ENCODE peak calls at places on chromosomes 2 and 18, in ten cellular contexts. One of them, this sample, is unnamed.

GRCh38 chr2:149489452-149489851 is 98.1 kb downstream of the MMADHC start:
- DNase-seq in A549: peak
- DNase-seq in thyroid gland: no peak
- DNase-seq in stomach: no peak
- DNase-seq in GM12878: no peak
- DNase-seq in K562: no peak
- DNase-seq in body of pancreas: no peak
- DNase-seq in adrenal gland: no peak
- DNase-seq in heart left ventricle: no peak
- DNase-seq in IMR-90: no peak
- DNase-seq in this sample: no peak

GRCh38 chr2:25354116-25354515 is 12.4 kb upstream of the DNMT3A start:
- DNase-seq in A549: no peak
- DNase-seq in thyroid gland: no peak
- DNase-seq in stomach: no peak
- DNase-seq in GM12878: no peak
- DNase-seq in K562: no peak
- DNase-seq in body of pancreas: no peak
- DNase-seq in adrenal gland: no peak
- DNase-seq in heart left ventricle: no peak
- DNase-seq in IMR-90: no peak
- DNase-seq in this sample: no peak

GRCh38 chr2:10423400-10423774 is 24.7 kb downstream of the ODC1 start:
- DNase-seq in A549: no peak
- DNase-seq in thyroid gland: no peak
- DNase-seq in stomach: no peak
- DNase-seq in GM12878: no peak
- DNase-seq in K562: no peak
- DNase-seq in body of pancreas: no peak
- DNase-seq in adrenal gland: no peak
- DNase-seq in heart left ventricle: no peak
- DNase-seq in IMR-90: no peak
- DNase-seq in this sample: no peak

GRCh38 chr2:11829324-11829946 is 83.0 kb downstream of the LPIN1 start:
- DNase-seq in A549: peak
- DNase-seq in thyroid gland: peak
- DNase-seq in stomach: peak
- DNase-seq in GM12878: peak
- DNase-seq in K562: peak
- DNase-seq in body of pancreas: peak
- DNase-seq in adrenal gland: peak
- DNase-seq in heart left ventricle: peak
- DNase-seq in IMR-90: peak
- DNase-seq in this sample: no peak

GRCh38 chr2:74199871-74200305 is 1.5 kb downstream of the MTHFD2 start:
- DNase-seq in A549: no peak
- DNase-seq in thyroid gland: no peak
- DNase-seq in stomach: no peak
- DNase-seq in GM12878: no peak
- DNase-seq in K562: no peak
- DNase-seq in body of pancreas: no peak
- DNase-seq in adrenal gland: peak
- DNase-seq in heart left ventricle: no peak
- DNase-seq in IMR-90: peak
- DNase-seq in this sample: no peak

GRCh38 chr2:38377501-38378258 is 607 bp upstream of the ATL2 start:
- DNase-seq in A549: peak
- DNase-seq in thyroid gland: peak
- DNase-seq in stomach: no peak
- DNase-seq in GM12878: no peak
- DNase-seq in K562: no peak
- DNase-seq in body of pancreas: no peak
- DNase-seq in adrenal gland: peak
- DNase-seq in heart left ventricle: no peak
- DNase-seq in IMR-90: peak
- DNase-seq in this sample: no peak

GRCh38 chr2:11121099-11121822 is 34.0 kb upstream of the SLC66A3 start:
- DNase-seq in A549: no peak
- DNase-seq in thyroid gland: no peak
- DNase-seq in stomach: no peak
- DNase-seq in GM12878: no peak
- DNase-seq in K562: no peak
- DNase-seq in body of pancreas: no peak
- DNase-seq in adrenal gland: no peak
- DNase-seq in heart left ventricle: no peak
- DNase-seq in IMR-90: peak
- DNase-seq in this sample: no peak

GRCh38 chr2:73013941-73014340 is 57.6 kb downstream of the SFXN5 start:
- DNase-seq in A549: no peak
- DNase-seq in thyroid gland: no peak
- DNase-seq in stomach: no peak
- DNase-seq in GM12878: no peak
- DNase-seq in K562: no peak
- DNase-seq in body of pancreas: no peak
- DNase-seq in adrenal gland: no peak
- DNase-seq in heart left ventricle: no peak
- DNase-seq in IMR-90: peak
- DNase-seq in this sample: no peak

GRCh38 chr2:105061560-105061959 is 23.7 kb downstream of the MRPS9 start:
- DNase-seq in A549: no peak
- DNase-seq in thyroid gland: no peak
- DNase-seq in stomach: no peak
- DNase-seq in GM12878: no peak
- DNase-seq in K562: peak
- DNase-seq in body of pancreas: no peak
- DNase-seq in adrenal gland: no peak
- DNase-seq in heart left ventricle: no peak
- DNase-seq in IMR-90: no peak
- DNase-seq in this sample: no peak

GRCh38 chr2:28894470-28895188 is at the start of gene WDR43:
- DNase-seq in A549: peak
- DNase-seq in thyroid gland: peak
- DNase-seq in stomach: peak
- DNase-seq in GM12878: peak
- DNase-seq in K562: peak
- DNase-seq in body of pancreas: peak
- DNase-seq in adrenal gland: peak
- DNase-seq in heart left ventricle: peak
- DNase-seq in IMR-90: peak
- DNase-seq in this sample: peak
- TF ChIP-seq POLR2A in A549: peak
- TF ChIP-seq POLR2A in thyroid gland: no peak
- TF ChIP-seq POLR2A in stomach: no peak
- TF ChIP-seq POLR2A in GM12878: peak
- TF ChIP-seq POLR2A in K562: peak
- TF ChIP-seq POLR2A in body of pancreas: peak
- TF ChIP-seq POLR2A in adrenal gland: peak
- TF ChIP-seq POLR2A in heart left ventricle: peak
- TF ChIP-seq POLR2A in IMR-90: peak
- TF ChIP-seq POLR2A in this sample: peak

DNA sequence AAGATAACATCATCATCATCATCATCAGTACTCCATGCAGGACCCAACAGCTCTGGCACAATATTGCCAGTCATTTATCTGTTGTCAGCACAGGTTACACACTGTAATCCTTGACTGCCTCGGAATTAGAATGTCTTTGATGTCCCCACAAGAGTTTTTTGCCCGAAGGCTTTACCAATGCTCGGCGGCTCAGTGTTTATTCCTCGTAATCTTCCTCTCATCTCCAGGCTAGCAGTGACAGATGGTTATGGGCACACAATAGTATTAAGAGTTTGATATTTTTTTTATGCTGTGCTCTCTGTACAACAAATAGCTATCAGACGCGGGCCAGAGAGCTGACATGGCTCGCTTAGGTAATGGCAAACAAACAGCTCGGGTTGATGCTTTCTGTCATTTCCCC is 515.2 kb downstream of the ZEB2 start:
- DNase-seq in A549: no peak
- DNase-seq in thyroid gland: no peak
- DNase-seq in stomach: no peak
- DNase-seq in GM12878: no peak
- DNase-seq in K562: peak
- DNase-seq in body of pancreas: no peak
- DNase-seq in adrenal gland: peak
- DNase-seq in heart left ventricle: no peak
- DNase-seq in IMR-90: no peak
- DNase-seq in this sample: no peak
- TF ChIP-seq CTCF in A549: no peak
- TF ChIP-seq CTCF in thyroid gland: no peak
- TF ChIP-seq CTCF in stomach: no peak
- TF ChIP-seq CTCF in GM12878: no peak
- TF ChIP-seq CTCF in K562: no peak
- TF ChIP-seq CTCF in body of pancreas: no peak
- TF ChIP-seq CTCF in adrenal gland: no peak
- TF ChIP-seq CTCF in heart left ventricle: no peak
- TF ChIP-seq CTCF in IMR-90: no peak
- TF ChIP-seq CTCF in this sample: no peak

GRCh38 chr18:79899609-79900435 is 51.6 kb downstream of the SLC66A2 start:
- DNase-seq in A549: no peak
- DNase-seq in thyroid gland: no peak
- DNase-seq in stomach: no peak
- DNase-seq in GM12878: no peak
- DNase-seq in K562: no peak
- DNase-seq in body of pancreas: no peak
- DNase-seq in adrenal gland: peak
- DNase-seq in heart left ventricle: no peak
- DNase-seq in IMR-90: no peak
- DNase-seq in this sample: no peak
- TF ChIP-seq POLR2A in A549: no peak
- TF ChIP-seq POLR2A in thyroid gland: no peak
- TF ChIP-seq POLR2A in stomach: no peak
- TF ChIP-seq POLR2A in GM12878: peak
- TF ChIP-seq POLR2A in K562: no peak
- TF ChIP-seq POLR2A in body of pancreas: no peak
- TF ChIP-seq POLR2A in adrenal gland: no peak
- TF ChIP-seq POLR2A in heart left ventricle: no peak
- TF ChIP-seq POLR2A in IMR-90: no peak
- TF ChIP-seq POLR2A in this sample: no peak

DNA sequence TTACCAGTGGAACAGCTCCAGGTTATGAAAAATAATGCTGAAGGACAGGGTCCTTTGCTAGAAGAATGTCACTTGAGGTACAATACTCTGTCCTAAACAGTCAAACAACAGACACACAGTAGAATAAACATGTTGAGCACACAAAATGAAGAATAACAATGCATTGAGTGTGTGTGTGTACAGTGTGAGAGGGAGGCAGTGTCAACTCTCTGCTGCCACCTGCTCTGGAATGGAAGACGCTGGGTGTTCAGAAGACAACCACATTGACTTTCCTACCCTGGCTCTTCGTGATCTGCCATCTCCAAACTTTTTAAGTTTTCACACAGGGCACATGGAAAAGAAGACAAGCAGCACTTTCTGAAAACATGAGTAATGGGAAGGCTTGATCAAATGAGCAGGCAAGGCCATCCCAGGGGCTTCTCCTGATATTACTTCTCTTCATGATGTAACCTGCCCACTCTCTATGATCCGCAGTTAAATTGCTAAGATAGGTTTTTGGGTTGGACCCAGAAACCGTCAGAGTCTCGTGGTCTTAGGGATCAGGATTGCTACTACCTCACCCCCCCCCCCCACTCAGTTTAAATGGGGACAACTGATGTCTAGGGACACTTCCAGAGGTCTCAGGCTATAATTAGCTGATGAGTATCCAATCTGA is 533.2 kb upstream of the TNP1 start:
- DNase-seq in A549: no peak
- DNase-seq in thyroid gland: no peak
- DNase-seq in stomach: no peak
- DNase-seq in GM12878: no peak
- DNase-seq in K562: no peak
- DNase-seq in body of pancreas: no peak
- DNase-seq in adrenal gland: no peak
- DNase-seq in heart left ventricle: no peak
- DNase-seq in IMR-90: peak
- DNase-seq in this sample: no peak
- TF ChIP-seq CTCF in A549: no peak
- TF ChIP-seq CTCF in thyroid gland: no peak
- TF ChIP-seq CTCF in stomach: no peak
- TF ChIP-seq CTCF in GM12878: no peak
- TF ChIP-seq CTCF in K562: no peak
- TF ChIP-seq CTCF in body of pancreas: no peak
- TF ChIP-seq CTCF in adrenal gland: no peak
- TF ChIP-seq CTCF in heart left ventricle: no peak
- TF ChIP-seq CTCF in IMR-90: no peak
- TF ChIP-seq CTCF in this sample: no peak

GRCh38 chr18:21112543-21113105 is 1.0 kb upstream of the ROCK1 start:
- DNase-seq in A549: no peak
- DNase-seq in thyroid gland: no peak
- DNase-seq in stomach: no peak
- DNase-seq in GM12878: no peak
- DNase-seq in K562: peak
- DNase-seq in body of pancreas: no peak
- DNase-seq in adrenal gland: no peak
- DNase-seq in heart left ventricle: no peak
- DNase-seq in IMR-90: peak
- DNase-seq in this sample: no peak

GRCh38 chr18:21110667-21111350 is 804 bp downstream of the ROCK1 start:
- DNase-seq in A549: peak
- DNase-seq in thyroid gland: peak
- DNase-seq in stomach: peak
- DNase-seq in GM12878: no peak
- DNase-seq in K562: peak
- DNase-seq in body of pancreas: peak
- DNase-seq in adrenal gland: peak
- DNase-seq in heart left ventricle: peak
- DNase-seq in IMR-90: peak
- DNase-seq in this sample: no peak

GRCh38 chr18:21109936-21110666 is 1.5 kb downstream of the ROCK1 start:
- DNase-seq in A549: no peak
- DNase-seq in thyroid gland: no peak
- DNase-seq in stomach: no peak
- DNase-seq in GM12878: no peak
- DNase-seq in K562: no peak
- DNase-seq in body of pancreas: no peak
- DNase-seq in adrenal gland: no peak
- DNase-seq in heart left ventricle: no peak
- DNase-seq in IMR-90: peak
- DNase-seq in this sample: no peak

GRCh38 chr18:21112140-21112473 is 494 bp upstream of the ROCK1 start:
- DNase-seq in A549: no peak
- DNase-seq in thyroid gland: no peak
- DNase-seq in stomach: no peak
- DNase-seq in GM12878: no peak
- DNase-seq in K562: no peak
- DNase-seq in body of pancreas: no peak
- DNase-seq in adrenal gland: no peak
- DNase-seq in heart left ventricle: no peak
- DNase-seq in IMR-90: no peak
- DNase-seq in this sample: no peak

GRCh38 chr18:21111351-21112139 is at the start of gene ROCK1:
- DNase-seq in A549: peak
- DNase-seq in thyroid gland: peak
- DNase-seq in stomach: peak
- DNase-seq in GM12878: peak
- DNase-seq in K562: peak
- DNase-seq in body of pancreas: peak
- DNase-seq in adrenal gland: peak
- DNase-seq in heart left ventricle: peak
- DNase-seq in IMR-90: peak
- DNase-seq in this sample: peak
- TF ChIP-seq POLR2A in A549: peak
- TF ChIP-seq POLR2A in thyroid gland: no peak
- TF ChIP-seq POLR2A in stomach: no peak
- TF ChIP-seq POLR2A in GM12878: peak
- TF ChIP-seq POLR2A in K562: peak
- TF ChIP-seq POLR2A in body of pancreas: peak
- TF ChIP-seq POLR2A in adrenal gland: peak
- TF ChIP-seq POLR2A in heart left ventricle: peak
- TF ChIP-seq POLR2A in IMR-90: peak
- TF ChIP-seq POLR2A in this sample: peak